ENCODE peak calls at places on chromosomes 3 and 15, in eight cellular contexts. I, X, O, H, R, T, G and L are unnamed samples.

GRCh38 chr3:159964166-159964973 is 24.3 kb upstream of the IL12A start:
- DNase-seq in X (no peak), T (peak; percentile 80), G (peak; percentile 11), R (no peak), O (no peak), H (no peak), I (peak; percentile 40), L (peak; percentile 81)

GRCh38 chr15:40244961-40245523 is 6.2 kb downstream of the PAK6 start:
- DNase-seq in H (peak; percentile 16), X (no peak), I (no peak), G (no peak), R (peak; percentile 12), T (no peak), O (no peak), L (no peak)

GRCh38 chr15:47673343-47673761 is 44.0 kb upstream of the SEMA6D start:
- DNase-seq in H (no peak), O (no peak), G (no peak), T (no peak), X (peak; percentile 15), R (peak; percentile 44), I (peak; percentile 63), L (peak; percentile 10)

GRCh38 chr3:129567176-129567705 is 24.3 kb downstream of the H1-8 start:
- DNase-seq in G (no peak), T (no peak), X (no peak), H (no peak), I (no peak), O (no peak), R (no peak), L (no peak)

GRCh38 chr15:83320831-83321230 is 36.4 kb upstream of the BNC1 start:
- DNase-seq in R (no peak), I (peak; percentile 44), O (no peak), H (no peak), X (no peak), G (no peak), T (no peak), L (peak; percentile 37)

GRCh38 chr15:44550256-44550655 is 13.3 kb downstream of the EIF3J start:
- DNase-seq in O (no peak), G (peak; percentile 16), H (no peak), I (peak; percentile 72), X (no peak), T (no peak), R (no peak), L (peak; percentile 66)

GRCh38 chr15:85759391-85759790 is 35.3 kb downstream of the KLHL25 start:
- DNase-seq in R (no peak), O (no peak), T (no peak), X (no peak), I (no peak), H (no peak), G (no peak), L (no peak)

GRCh38 chr15:73686781-73687256 is 2.6 kb downstream of the CD276 start:
- DNase-seq in I (peak; percentile 87), H (peak; percentile 23), O (no peak), X (no peak), T (peak; percentile 19), G (peak; percentile 92), R (peak; percentile 53), L (peak; percentile 85)

GRCh38 chr3:23575697-23576096 is 230.1 kb upstream of the UBE2E1 start:
- DNase-seq in H (no peak), O (no peak), X (no peak), T (no peak), R (no peak), I (peak; percentile 26), G (peak; percentile 18), L (peak; percentile 73)

GRCh38 chr3:103052236-103052830 is 617.5 kb downstream of the ZPLD1 start:
- DNase-seq in I (peak; percentile 0), R (peak; percentile 80), H (peak; percentile 52), X (no peak), O (no peak), G (no peak), T (no peak), L (no peak)

GRCh38 chr3:154427685-154428291 is 2.2 kb downstream of the GPR149 start:
- DNase-seq in H (no peak), R (no peak), G (no peak), I (no peak), X (peak; percentile 10), T (no peak), O (no peak), L (no peak)

GRCh38 chr3:58386966-58387365 is 46.7 kb downstream of the PDHB start:
- DNase-seq in X (peak; percentile 31), I (peak; percentile 89), T (no peak), G (peak; percentile 88), O (no peak), H (peak; percentile 7), R (peak; percentile 39), L (peak; percentile 95)

GRCh38 chr15:74235962-74236361 is at the start of gene CCDC33:
- DNase-seq in G (no peak), X (no peak), H (peak; percentile 21), O (no peak), T (no peak), R (no peak), I (no peak), L (no peak)

GRCh38 chr3:10292505-10293419 is at the start of gene GHRL:
- DNase-seq in T (no peak), G (peak; percentile 58), R (no peak), I (peak; percentile 29), O (no peak), H (peak; percentile 54), X (no peak), L (peak; percentile 68)

GRCh38 chr15:33458421-33458820 is 147.7 kb downstream of the RYR3 start:
- DNase-seq in R (no peak), X (no peak), I (no peak), G (no peak), T (no peak), O (no peak), H (no peak), L (no peak)

GRCh38 chr15:100775581-100776185 is 103.9 kb upstream of the ALDH1A3 start:
- DNase-seq in X (no peak), R (no peak), T (no peak), O (no peak), H (no peak), G (no peak), I (no peak), L (no peak)

DNA sequence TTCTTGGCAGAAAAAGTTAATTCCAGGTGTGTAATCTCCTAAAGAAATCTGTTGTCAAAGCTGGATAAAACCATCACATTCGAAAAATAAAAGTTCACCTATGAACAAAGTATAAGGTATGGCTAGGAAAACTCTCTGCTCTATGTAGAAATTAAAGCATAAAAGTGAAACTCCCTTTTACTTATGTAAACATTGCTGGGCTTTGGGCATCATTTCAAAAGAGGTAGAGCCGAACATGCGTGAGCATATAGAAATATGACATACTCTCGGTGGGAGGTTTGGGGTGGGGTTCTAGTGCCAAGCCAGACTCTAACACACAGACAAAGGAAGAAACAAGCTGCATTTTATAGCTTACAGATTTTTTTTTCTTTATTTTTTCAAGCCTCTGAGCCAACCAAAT is 306.8 kb upstream of the ATP11B start:
- DNase-seq in I (no peak), G (no peak), R (no peak), O (no peak), H (no peak), T (no peak), X (no peak), L (no peak)
- TF ChIP-seq CTCF in I (no peak), G (no peak), R (no peak), O (no peak), H (no peak), T (no peak), X (no peak), L (no peak)

DNA sequence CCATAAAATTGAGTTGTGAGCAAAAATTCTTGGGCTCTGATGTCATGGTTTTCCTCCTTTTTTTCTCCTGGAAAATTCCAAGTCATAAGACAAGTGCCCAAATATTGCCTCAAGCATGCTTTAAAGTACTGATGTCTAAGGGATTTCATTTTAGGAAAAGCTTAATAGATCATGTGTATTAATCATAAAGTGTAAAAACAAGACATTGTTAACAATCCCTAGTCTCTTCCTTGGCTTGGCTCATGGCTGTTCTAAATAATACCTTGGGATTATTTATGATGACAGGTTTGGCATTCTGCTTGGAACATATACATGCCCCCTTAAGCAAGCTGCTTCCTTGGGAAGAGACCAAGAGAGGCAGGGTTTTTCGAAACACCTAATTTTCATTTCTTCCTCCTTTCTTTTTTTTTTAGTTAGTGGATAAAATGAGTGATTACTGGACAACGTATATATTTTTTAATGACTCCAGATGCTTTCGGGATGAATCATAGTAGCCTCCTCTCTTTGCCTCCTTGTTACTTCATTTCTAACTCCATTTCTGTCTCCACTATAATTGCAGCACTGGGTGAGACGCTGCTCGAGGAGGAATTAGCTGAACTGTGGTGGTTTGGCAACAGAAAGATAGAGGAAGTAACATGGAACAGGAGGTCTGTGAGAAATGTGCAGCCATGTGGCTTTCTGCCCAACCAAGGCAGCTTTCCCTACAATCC is 104.9 kb downstream of the TPRG1 start:
- DNase-seq in I (peak; percentile 87), T (no peak), G (peak; percentile 43), O (no peak), X (no peak), R (peak; percentile 40), H (peak; percentile 40), L (peak; percentile 80)
- H3K4me3 ChIP-seq in I (no peak overlapping the region), T (no peak overlapping the region), G (no peak overlapping the region), O (no peak overlapping the region), X (no peak overlapping the region), R (no peak overlapping the region), H (no peak overlapping the region), L (no peak overlapping the region)

GRCh38 chr3:182240474-182240873 is 528.7 kb downstream of the SOX2 start:
- DNase-seq in O (no peak), H (no peak), G (no peak), I (no peak), T (no peak), R (no peak), X (no peak), L (no peak)

GRCh38 chr3:182241777-182242556 is 530.2 kb downstream of the SOX2 start:
- DNase-seq in G (no peak), O (no peak), H (peak; percentile 52), I (peak; percentile 64), R (peak; percentile 23), X (peak; percentile 42), T (no peak), L (peak; percentile 3)

GRCh38 chr3:182241196-182241776 is 529.6 kb downstream of the SOX2 start:
- DNase-seq in I (no peak), G (no peak), T (no peak), X (no peak), R (no peak), O (no peak), H (no peak), L (no peak)

GRCh38 chr3:182238141-182238540 is 526.4 kb downstream of the SOX2 start:
- DNase-seq in I (no peak), X (peak; percentile 8), O (no peak), G (no peak), R (no peak), H (no peak), T (no peak), L (peak; percentile 6)

DNA sequence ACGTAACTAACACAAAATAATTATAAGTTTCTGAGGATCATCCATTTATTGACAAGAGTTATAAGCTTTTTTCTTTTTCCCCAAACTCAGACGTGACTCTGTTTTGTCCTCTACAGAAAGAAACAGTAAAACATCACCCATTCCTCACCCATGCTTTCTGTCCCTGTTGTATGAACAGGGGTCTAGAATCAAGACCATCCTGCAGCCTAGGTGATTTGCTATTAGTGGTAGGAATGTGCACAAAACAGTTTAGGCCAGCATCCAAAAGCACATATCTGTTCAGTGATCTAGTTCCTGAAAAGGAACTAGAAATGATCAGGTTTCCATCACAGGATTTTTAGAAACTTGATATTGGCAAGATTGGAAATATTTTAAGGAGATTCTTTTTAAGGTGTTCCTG is 527.6 kb downstream of the SOX2 start:
- DNase-seq in O (no peak), T (no peak), X (no peak), G (no peak), H (no peak), I (no peak), R (no peak), L (no peak)
- TF ChIP-seq CTCF in O (no peak), T (no peak), X (no peak), G (no peak), H (no peak), I (no peak), R (no peak), L (no peak)

GRCh38 chr3:184563569-184563925 is 2.0 kb downstream of the EPHB3 start:
- DNase-seq in H (no peak), R (no peak), O (no peak), G (no peak), X (no peak), T (no peak), I (no peak), L (no peak)
- H3K4me3 ChIP-seq in H (no peak overlapping the region), R (peak overlapping the region; percentile 66), O (no peak overlapping the region), G (no peak overlapping the region), X (peak overlapping the region; percentile 98), T (no peak overlapping the region), I (peak overlapping the region; percentile 8), L (no peak overlapping the region)